ENCODE peak calls at places on chromosomes 4 and X, in six cellular contexts. P is IMR-90, D is GM12878, M is SK-N-SH, F is HepG2, T is K562. X is an unnamed sample.

GRCh38 chr4:84420608-84421007 is 78.5 kb downstream of the NKX6-1 start:
- DNase-seq in M (no peak), D (no peak), F (no peak), P (no peak), T (no peak), X (no peak)

GRCh38 chr4:173318648-173319211 is 15.4 kb downstream of the HMGB2 start:
- DNase-seq in M (peak; percentile 18), T (no peak), D (no peak), F (peak; percentile 10), P (peak; percentile 74), X (peak; percentile 13)

GRCh38 chrX:133654801-133655200 is 239.5 kb upstream of the GPC4 start:
- DNase-seq in T (no peak), P (peak; percentile 19), F (no peak), D (no peak), M (no peak), X (no peak)

GRCh38 chrX:45584717-45585116 is 384.0 kb upstream of the DIPK2B start:
- DNase-seq in T (no peak), M (no peak), P (peak; percentile 0), D (no peak), F (peak; percentile 2), X (no peak)

GRCh38 chr4:83603130-83603529 is 67.2 kb downstream of the GPAT3 start:
- DNase-seq in T (no peak), F (no peak), M (no peak), D (no peak), P (no peak), X (no peak)

GRCh38 chrX:154010330-154011087 is 9.2 kb downstream of the IRAK1 start:
- DNase-seq in P (no peak), M (no peak), F (peak; percentile 66), T (no peak), D (no peak), X (peak; percentile 21)

GRCh38 chr4:139324620-139325019 is 22.3 kb upstream of the NDUFC1 start:
- DNase-seq in D (no peak), P (no peak), M (no peak), F (no peak), T (no peak), X (no peak)

GRCh38 chr4:41009411-41009810 is 204.9 kb downstream of the APBB2 start:
- DNase-seq in P (peak; percentile 87), D (no peak), T (no peak), F (no peak), M (no peak), X (peak; percentile 7)

GRCh38 chr4:48939785-48940184 is 33.2 kb upstream of the OCIAD2 start:
- DNase-seq in D (no peak), M (no peak), T (no peak), P (peak; percentile 82), F (no peak), X (peak; percentile 45)

GRCh38 chr4:8286719-8287355 is 17.3 kb downstream of the HTRA3 start:
- DNase-seq in F (no peak), D (no peak), P (no peak), T (no peak), M (no peak), X (no peak)

GRCh38 chr4:80081566-80081965 is 8.5 kb upstream of the ANTXR2 start:
- DNase-seq in D (no peak), F (no peak), T (no peak), M (no peak), P (no peak), X (no peak)

GRCh38 chrX:120310861-120311631 is at the start of gene TMEM255A:
- DNase-seq in M (peak; percentile 47), F (no peak), T (no peak), D (no peak), P (no peak), X (peak; percentile 15)

GRCh38 chr4:72613959-72614358 is 44.9 kb upstream of the ADAMTS3 start:
- DNase-seq in P (no peak), F (no peak), M (no peak), D (no peak), T (no peak), X (no peak)

GRCh38 chrX:8783100-8784098 is 17.8 kb downstream of the FAM9A start:
- DNase-seq in M (peak; percentile 41), F (peak; percentile 6), D (no peak), P (peak; percentile 4), T (peak; percentile 24), X (peak; percentile 55)

GRCh38 chr4:16140520-16141249 is 56.9 kb upstream of the PROM1 start:
- DNase-seq in D (no peak), F (peak; percentile 99), M (no peak), P (peak; percentile 68), T (no peak), X (no peak)
- TF ChIP-seq SMC3 in D (no peak), F (no peak), M (no peak), P (no peak), T (no peak), X (no peak)

DNA sequence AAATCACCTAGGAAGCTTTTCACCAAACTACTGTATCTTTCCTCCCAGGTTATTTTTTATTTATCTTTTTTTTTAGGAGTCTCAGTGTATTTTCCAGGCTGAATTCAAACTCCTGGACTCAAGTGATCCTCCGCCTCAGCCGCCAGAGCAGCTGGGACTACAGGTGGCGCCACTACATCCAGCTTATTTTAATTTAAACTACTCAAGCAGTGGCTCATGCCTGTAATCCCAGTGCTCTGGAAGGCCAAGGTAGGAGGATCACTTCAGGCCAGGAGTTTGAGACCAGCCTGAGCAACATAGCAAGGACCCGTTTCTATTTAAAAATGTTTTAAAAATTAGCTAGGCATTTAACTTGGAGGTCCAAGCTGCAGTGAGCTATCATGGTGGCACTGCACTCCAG is 37.8 kb downstream of the LEF1 start:
- DNase-seq in P (no peak), D (no peak), M (no peak), T (no peak), F (no peak), X (no peak)
- TF ChIP-seq CTCF in P (no peak), D (peak; percentile 10), M (peak; percentile 20), T (no peak), F (peak; percentile 10), X (no peak)

GRCh38 chrX:44010626-44011025 is 37.4 kb upstream of the NDP start:
- DNase-seq in T (no peak), D (no peak), M (no peak), F (no peak), P (no peak), X (peak; percentile 13)

GRCh38 chrX:44016906-44017305 is 43.7 kb upstream of the NDP start:
- DNase-seq in D (no peak), F (no peak), M (no peak), T (no peak), P (no peak), X (no peak)

GRCh38 chrX:44012484-44013096 is 39.4 kb upstream of the NDP start:
- DNase-seq in D (no peak), T (no peak), F (no peak), M (no peak), P (peak; percentile 41), X (peak; percentile 31)

GRCh38 chrX:44011505-44011904 is 38.3 kb upstream of the NDP start:
- DNase-seq in M (no peak), F (no peak), P (no peak), D (no peak), T (no peak), X (no peak)
- TF ChIP-seq SMC3 in M (no peak), F (no peak), P (no peak), D (no peak), T (no peak), X (no peak)

GRCh38 chrX:57285001-57285400 is 1.5 kb upstream of the FAAH2 start:
- DNase-seq in P (no peak), M (no peak), D (no peak), T (no peak), F (no peak), X (no peak)

GRCh38 chrX:57286507-57287251 is at the start of gene FAAH2:
- DNase-seq in P (no peak), T (peak; percentile 2), D (peak; percentile 23), F (peak; percentile 57), M (no peak), X (peak; percentile 1)

DNA sequence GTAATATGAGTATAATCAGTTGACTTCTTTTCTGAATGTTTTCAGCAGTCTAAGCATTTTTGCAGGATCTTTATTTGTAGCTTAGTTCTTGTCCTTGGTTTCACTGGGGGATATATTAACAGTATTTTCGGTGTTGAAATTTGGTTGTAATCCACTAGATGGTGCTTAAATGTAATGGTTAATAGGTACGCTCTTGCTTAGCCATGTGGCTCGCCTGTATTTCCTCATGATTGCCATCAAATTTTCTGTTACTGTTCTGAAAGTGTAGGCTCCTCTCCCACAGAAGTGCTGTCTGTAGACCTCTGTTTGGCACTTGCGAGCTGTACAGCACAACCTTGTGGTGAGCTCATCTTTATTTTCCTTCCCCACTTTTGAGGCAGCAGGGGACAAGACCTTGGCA is 3.9 kb upstream of the FAAH2 start:
- DNase-seq in D (no peak), P (no peak), T (no peak), F (no peak), M (no peak), X (peak; percentile 4)
- TF ChIP-seq CTCF in D (no peak), P (no peak), T (no peak), F (peak; percentile 17), M (no peak), X (no peak)

DNA sequence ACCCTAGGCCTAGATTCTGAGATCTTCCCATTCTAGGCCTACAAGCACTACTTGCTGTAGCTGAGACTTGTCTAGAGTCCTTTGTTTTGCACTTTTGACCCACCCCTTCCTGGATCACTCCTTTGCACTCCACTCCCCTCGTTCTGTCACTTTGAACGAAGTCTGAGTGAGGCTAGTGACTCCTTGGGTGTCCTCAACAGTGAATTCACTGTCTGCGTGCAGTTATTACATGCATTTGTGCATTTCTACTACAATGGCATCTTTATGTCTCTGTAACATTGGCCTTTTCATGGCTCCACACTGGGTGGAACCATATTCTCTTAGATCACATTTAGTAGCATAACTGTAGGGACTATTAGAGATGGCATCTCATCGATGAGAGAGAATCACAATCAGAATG is 50.5 kb downstream of the OCRL start:
- DNase-seq in D (no peak), P (no peak), M (no peak), T (no peak), F (no peak), X (no peak)
- TF ChIP-seq SMC3 in D (no peak), P (no peak), M (no peak), T (no peak), F (no peak), X (no peak)

GRCh38 chr4:119490335-119490734 is 138.3 kb downstream of the PDE5A start:
- DNase-seq in P (peak; percentile 69), F (no peak), D (no peak), T (no peak), M (no peak), X (peak; percentile 21)
- TF ChIP-seq CTCF in P (peak; percentile 43), F (peak; percentile 33), D (peak; percentile 25), T (no peak), M (peak; percentile 38), X (no peak)

GRCh38 chr4:29079260-29079659 is 1640.9 kb upstream of the PCDH7 start:
- DNase-seq in P (no peak), T (no peak), M (no peak), F (no peak), D (no peak), X (no peak)
- TF ChIP-seq SMC3 in P (no peak), T (no peak), M (no peak), F (no peak), D (no peak), X (no peak)

X was measured in A549.